ENCODE peak calls at places on chromosomes 12 and 14, in six cellular contexts. K is tibial nerve, X is cardiac fibroblast, G is LHCN-M2, B is amniotic stem cell, O is brain microvascular endothelial cell. A is an unnamed sample.

GRCh38 chr14:104787736-104788532 is 7.6 kb downstream of the AKT1 start:
- DNase-seq in G (no peak), B (no peak), X (no peak), O (no peak), K (no peak), A (no peak)

GRCh38 chr14:102805454-102805891 is 28.2 kb downstream of the TRAF3 start:
- DNase-seq in B (peak; percentile 35), X (peak; percentile 52), G (peak; percentile 53), K (no peak), O (peak; percentile 71), A (no peak)

GRCh38 chr12:89470741-89471504 is 53.7 kb downstream of the GALNT4 start:
- DNase-seq in B (no peak), K (no peak), O (no peak), X (peak; percentile 79), G (peak; percentile 56), A (peak; percentile 52)

GRCh38 chr14:72643317-72643801 is 250.5 kb downstream of the DPF3 start:
- DNase-seq in B (peak; percentile 85), K (no peak), G (peak; percentile 99), X (peak; percentile 98), O (peak; percentile 96), A (peak; percentile 98)

GRCh38 chr12:98532687-98533304 is 17.4 kb downstream of the TMPO start:
- DNase-seq in O (peak; percentile 65), X (peak; percentile 75), K (no peak), B (no peak), G (peak; percentile 69), A (peak; percentile 50)

GRCh38 chr14:76876076-76876475 is 49.9 kb downstream of the LRRC74A start:
- DNase-seq in O (peak; percentile 56), B (peak; percentile 28), K (peak; percentile 56), G (peak; percentile 54), X (peak; percentile 81), A (peak; percentile 59)

GRCh38 chr12:76450690-76451089 is 102.5 kb upstream of the BBS10 start:
- DNase-seq in K (no peak), B (no peak), O (peak; percentile 89), G (peak; percentile 68), X (peak; percentile 94), A (peak; percentile 92)

GRCh38 chr14:27587103-27587502 is 989.3 kb upstream of the NOVA1 start:
- DNase-seq in O (no peak), G (no peak), B (no peak), K (no peak), X (no peak), A (no peak)

GRCh38 chr12:931591-931990 is 17.9 kb downstream of the RAD52 start:
- DNase-seq in B (no peak), G (no peak), O (no peak), K (no peak), X (no peak), A (no peak)